ENCODE peak calls at places on chromosomes 1 and 21, in five cellular contexts. One of them, this sample, is unnamed.

GRCh38 chr1:248782311-248782887 is 26.8 kb upstream of the LYPD8 start:
- DNase-seq in lower lobe of right lung: no peak
- DNase-seq in left lung: no peak
- DNase-seq in GM23248: no peak
- DNase-seq in OCI-LY7: no peak
- DNase-seq in this sample: no peak

GRCh38 chr1:244952940-244953339 is 88.6 kb upstream of the HNRNPU start:
- DNase-seq in GM23248: no peak
- DNase-seq in lower lobe of right lung: no peak
- DNase-seq in left lung: no peak
- DNase-seq in OCI-LY7: no peak
- DNase-seq in this sample: peak

GRCh38 chr21:14088391-14088790 is 122.4 kb downstream of the LIPI start:
- DNase-seq in GM23248: no peak
- DNase-seq in lower lobe of right lung: no peak
- DNase-seq in left lung: no peak
- DNase-seq in OCI-LY7: no peak
- DNase-seq in this sample: no peak

GRCh38 chr1:47738560-47739182 is 258.5 kb downstream of the TRABD2B start:
- DNase-seq in lower lobe of right lung: no peak
- DNase-seq in OCI-LY7: no peak
- DNase-seq in GM23248: peak
- DNase-seq in left lung: no peak
- DNase-seq in this sample: peak

GRCh38 chr1:57013522-57013921 is 47.7 kb upstream of the C8B start:
- DNase-seq in OCI-LY7: no peak
- DNase-seq in lower lobe of right lung: no peak
- DNase-seq in GM23248: no peak
- DNase-seq in left lung: no peak
- DNase-seq in this sample: peak

GRCh38 chr1:22418852-22419480 is 32.7 kb upstream of the ZBTB40 start:
- DNase-seq in lower lobe of right lung: no peak
- DNase-seq in OCI-LY7: peak
- DNase-seq in GM23248: peak
- DNase-seq in left lung: no peak
- DNase-seq in this sample: no peak

GRCh38 chr1:223704921-223705878 is 7.1 kb upstream of the CAPN2 start:
- DNase-seq in OCI-LY7: no peak
- DNase-seq in lower lobe of right lung: no peak
- DNase-seq in left lung: no peak
- DNase-seq in GM23248: peak
- DNase-seq in this sample: no peak

GRCh38 chr1:31625561-31626272 is 8.2 kb downstream of the HCRTR1 start:
- DNase-seq in left lung: no peak
- DNase-seq in lower lobe of right lung: no peak
- DNase-seq in OCI-LY7: no peak
- DNase-seq in GM23248: peak
- DNase-seq in this sample: peak

GRCh38 chr1:91764471-91765115 is 121.4 kb downstream of the TGFBR3 start:
- DNase-seq in lower lobe of right lung: no peak
- DNase-seq in OCI-LY7: no peak
- DNase-seq in GM23248: no peak
- DNase-seq in left lung: no peak
- DNase-seq in this sample: no peak

GRCh38 chr1:28112388-28113311 is 24.2 kb upstream of the EYA3 start:
- DNase-seq in lower lobe of right lung: peak
- DNase-seq in left lung: no peak
- DNase-seq in OCI-LY7: peak
- DNase-seq in GM23248: peak
- DNase-seq in this sample: peak

GRCh38 chr1:209655832-209656231 is 3.6 kb upstream of the LAMB3 start:
- DNase-seq in lower lobe of right lung: no peak
- DNase-seq in left lung: no peak
- DNase-seq in OCI-LY7: no peak
- DNase-seq in GM23248: peak
- DNase-seq in this sample: peak

GRCh38 chr1:241639653-241640148 is 468 bp downstream of the CHML start:
- DNase-seq in lower lobe of right lung: peak
- DNase-seq in OCI-LY7: peak
- DNase-seq in left lung: peak
- DNase-seq in GM23248: peak
- DNase-seq in this sample: peak

GRCh38 chr1:6245869-6246496 is 2.0 kb downstream of the HES3 start:
- DNase-seq in lower lobe of right lung: no peak
- DNase-seq in GM23248: peak
- DNase-seq in OCI-LY7: peak
- DNase-seq in left lung: no peak
- DNase-seq in this sample: no peak
- H3K4me3 ChIP-seq in lower lobe of right lung: no peak
- H3K4me3 ChIP-seq in GM23248: no peak
- H3K4me3 ChIP-seq in OCI-LY7: no peak
- H3K4me3 ChIP-seq in left lung: no peak
- H3K4me3 ChIP-seq in this sample: peak

DNA sequence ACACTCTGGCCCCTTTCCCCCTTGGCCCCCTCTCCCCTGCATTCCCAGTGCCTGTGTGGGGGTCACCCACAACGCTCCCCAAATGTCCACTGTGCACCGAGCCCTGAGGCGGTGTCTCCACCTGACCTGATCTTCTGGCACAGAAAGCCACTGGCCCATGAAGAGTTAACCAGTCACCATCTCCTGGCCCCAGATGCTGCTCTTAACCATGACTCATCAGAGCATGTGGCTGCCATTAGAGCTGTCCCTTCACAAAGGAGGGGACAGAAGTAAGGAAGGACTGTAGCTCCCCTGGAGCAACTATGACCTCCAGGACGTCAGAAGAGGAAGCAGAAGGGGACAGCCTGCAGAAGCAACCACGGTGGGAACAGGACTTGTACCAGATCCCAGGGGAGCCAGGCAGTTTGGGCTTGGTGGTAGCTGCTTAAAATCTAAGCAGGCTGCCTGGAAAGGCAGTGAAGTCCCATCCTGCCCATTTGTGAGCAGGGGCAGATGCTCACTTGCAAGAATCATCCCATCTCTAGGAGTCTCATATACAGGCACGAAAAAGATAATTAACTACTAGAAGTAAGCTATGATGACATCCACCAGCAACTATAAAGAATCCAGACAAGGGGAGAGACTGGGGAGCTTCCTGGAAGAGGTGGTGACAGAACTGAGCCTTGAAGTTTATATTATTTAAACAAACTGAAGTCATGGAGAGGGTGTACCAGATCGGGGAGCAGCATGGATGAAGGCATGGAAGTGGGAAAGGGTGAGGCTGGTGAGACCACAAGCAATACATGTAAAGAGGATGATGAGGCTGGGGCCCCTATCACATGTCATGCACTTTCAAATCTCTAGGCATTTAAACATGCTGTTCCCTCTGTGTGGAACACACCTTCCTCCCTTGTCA is 1.1 kb upstream of the TTC39A start:
- DNase-seq in GM23248: peak
- DNase-seq in OCI-LY7: no peak
- DNase-seq in lower lobe of right lung: no peak
- DNase-seq in left lung: no peak
- DNase-seq in this sample: peak
- H3K4me3 ChIP-seq in GM23248: no peak
- H3K4me3 ChIP-seq in OCI-LY7: no peak
- H3K4me3 ChIP-seq in lower lobe of right lung: peak
- H3K4me3 ChIP-seq in left lung: no peak
- H3K4me3 ChIP-seq in this sample: no peak

DNA sequence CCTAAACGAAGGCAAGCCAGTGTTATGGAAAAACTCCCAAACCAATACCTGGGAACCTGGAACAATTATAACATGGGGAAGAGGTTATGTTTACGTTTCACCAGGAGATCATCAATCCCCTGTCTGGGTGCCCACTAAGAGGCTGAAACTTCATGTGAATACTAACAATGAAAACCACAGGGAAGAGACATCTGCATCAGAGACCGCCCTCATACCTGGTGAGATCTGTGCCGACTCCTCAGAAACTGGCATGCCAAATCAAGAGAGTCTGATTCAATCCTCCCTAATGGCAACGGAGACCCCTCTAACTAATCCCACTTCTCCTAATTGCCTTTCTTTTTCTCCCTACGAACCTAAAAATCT is 163.2 kb downstream of the IER5 start:
- DNase-seq in left lung: no peak
- DNase-seq in OCI-LY7: no peak
- DNase-seq in lower lobe of right lung: no peak
- DNase-seq in GM23248: no peak
- DNase-seq in this sample: no peak
- H3K4me3 ChIP-seq in left lung: no peak
- H3K4me3 ChIP-seq in OCI-LY7: no peak
- H3K4me3 ChIP-seq in lower lobe of right lung: no peak
- H3K4me3 ChIP-seq in GM23248: no peak
- H3K4me3 ChIP-seq in this sample: no peak

GRCh38 chr1:8397511-8397910 is 79.6 kb downstream of the SLC45A1 start:
- DNase-seq in GM23248: peak
- DNase-seq in OCI-LY7: peak
- DNase-seq in lower lobe of right lung: no peak
- DNase-seq in left lung: no peak
- DNase-seq in this sample: no peak
- H3K4me3 ChIP-seq in GM23248: peak
- H3K4me3 ChIP-seq in OCI-LY7: peak
- H3K4me3 ChIP-seq in lower lobe of right lung: no peak
- H3K4me3 ChIP-seq in left lung: no peak
- H3K4me3 ChIP-seq in this sample: no peak

GRCh38 chr1:222546548-222547259 is 1.2 kb downstream of the HHIPL2 start:
- DNase-seq in lower lobe of right lung: no peak
- DNase-seq in OCI-LY7: no peak
- DNase-seq in left lung: no peak
- DNase-seq in GM23248: peak
- DNase-seq in this sample: peak
- H3K4me3 ChIP-seq in lower lobe of right lung: no peak
- H3K4me3 ChIP-seq in OCI-LY7: no peak
- H3K4me3 ChIP-seq in left lung: no peak
- H3K4me3 ChIP-seq in GM23248: peak
- H3K4me3 ChIP-seq in this sample: no peak

DNA sequence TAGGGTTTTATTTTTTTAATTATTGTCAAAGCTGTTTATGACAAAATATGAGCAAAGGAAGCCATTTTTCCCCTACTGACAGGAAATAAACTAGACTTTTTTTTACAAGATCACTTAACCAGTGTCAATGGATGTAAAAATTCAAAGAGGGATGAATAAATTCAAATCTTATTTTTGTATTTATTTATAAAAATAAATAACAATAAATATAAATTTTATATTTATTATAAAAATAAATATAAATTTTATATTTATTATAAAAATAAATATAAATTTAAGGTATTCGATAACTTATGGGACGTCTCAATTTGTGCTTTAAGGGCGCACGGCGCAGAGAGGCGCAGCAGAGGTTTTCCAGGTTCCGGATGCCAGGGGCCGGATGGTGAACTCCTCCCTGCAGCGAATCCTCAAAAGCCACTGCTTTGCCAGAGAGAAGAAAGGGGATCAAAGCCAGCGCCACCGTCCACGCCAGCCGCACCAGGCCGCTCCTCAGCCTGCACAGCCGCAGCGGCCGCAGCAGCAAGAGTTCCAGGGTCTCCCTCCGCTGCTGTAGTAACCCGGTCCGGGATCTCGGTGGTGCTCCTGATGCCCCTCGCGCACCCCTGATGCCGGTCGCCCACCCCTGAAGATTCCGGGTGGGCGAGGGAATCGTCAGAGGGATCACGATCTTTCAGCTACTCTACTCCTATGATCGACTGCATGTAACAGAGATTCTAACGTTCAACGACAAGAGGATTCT is 28.6 kb upstream of the RLF start:
- DNase-seq in lower lobe of right lung: no peak
- DNase-seq in OCI-LY7: no peak
- DNase-seq in GM23248: peak
- DNase-seq in left lung: no peak
- DNase-seq in this sample: no peak
- H3K4me3 ChIP-seq in lower lobe of right lung: peak
- H3K4me3 ChIP-seq in OCI-LY7: no peak
- H3K4me3 ChIP-seq in GM23248: peak
- H3K4me3 ChIP-seq in left lung: no peak
- H3K4me3 ChIP-seq in this sample: no peak

GRCh38 chr1:10449731-10450130 is at the start of gene CORT:
- DNase-seq in lower lobe of right lung: no peak
- DNase-seq in GM23248: no peak
- DNase-seq in left lung: no peak
- DNase-seq in OCI-LY7: no peak
- DNase-seq in this sample: no peak

GRCh38 chr1:10446790-10447422 is 2.9 kb upstream of the CORT start:
- DNase-seq in OCI-LY7: no peak
- DNase-seq in left lung: no peak
- DNase-seq in lower lobe of right lung: no peak
- DNase-seq in GM23248: no peak
- DNase-seq in this sample: no peak

GRCh38 chr1:10456079-10456478 is 6.2 kb downstream of the CORT start:
- DNase-seq in lower lobe of right lung: no peak
- DNase-seq in OCI-LY7: no peak
- DNase-seq in left lung: no peak
- DNase-seq in GM23248: no peak
- DNase-seq in this sample: no peak

GRCh38 chr1:10450156-10450801 is 448 bp downstream of the CORT start:
- DNase-seq in lower lobe of right lung: no peak
- DNase-seq in left lung: no peak
- DNase-seq in OCI-LY7: no peak
- DNase-seq in GM23248: no peak
- DNase-seq in this sample: no peak

DNA sequence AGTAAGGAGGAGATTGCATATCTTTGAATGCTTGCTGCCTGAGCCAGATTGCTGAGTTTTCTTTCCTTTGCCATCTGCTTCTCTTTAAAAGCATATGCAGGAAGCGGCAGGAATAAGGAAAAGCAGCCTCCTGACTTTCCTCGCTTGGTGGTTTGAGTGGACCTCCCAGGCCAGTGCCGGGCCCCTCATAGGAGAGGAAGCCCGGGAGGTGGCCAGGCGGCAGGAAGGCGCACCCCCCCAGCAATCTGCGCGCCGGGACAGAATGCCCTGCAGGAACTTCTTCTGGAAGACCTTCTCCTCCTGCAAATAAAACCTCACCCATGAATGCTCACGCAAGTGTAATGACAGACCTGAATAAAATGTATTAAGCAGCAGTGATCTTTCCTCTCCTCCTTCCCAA is 1.5 kb downstream of the CORT start:
- DNase-seq in lower lobe of right lung: no peak
- DNase-seq in OCI-LY7: no peak
- DNase-seq in GM23248: peak
- DNase-seq in left lung: no peak
- DNase-seq in this sample: no peak
- H3K4me3 ChIP-seq in lower lobe of right lung: no peak
- H3K4me3 ChIP-seq in OCI-LY7: no peak
- H3K4me3 ChIP-seq in GM23248: peak
- H3K4me3 ChIP-seq in left lung: no peak
- H3K4me3 ChIP-seq in this sample: no peak

GRCh38 chr1:73824065-73824464 is 373.9 kb downstream of the LRRIQ3 start:
- DNase-seq in left lung: no peak
- DNase-seq in lower lobe of right lung: no peak
- DNase-seq in GM23248: no peak
- DNase-seq in OCI-LY7: no peak
- DNase-seq in this sample: peak
- H3K4me3 ChIP-seq in left lung: no peak
- H3K4me3 ChIP-seq in lower lobe of right lung: no peak
- H3K4me3 ChIP-seq in GM23248: no peak
- H3K4me3 ChIP-seq in OCI-LY7: no peak
- H3K4me3 ChIP-seq in this sample: no peak

GRCh38 chr1:152473887-152474537 is 36.6 kb upstream of the LCE5A start:
- DNase-seq in lower lobe of right lung: no peak
- DNase-seq in GM23248: peak
- DNase-seq in OCI-LY7: no peak
- DNase-seq in left lung: no peak
- DNase-seq in this sample: peak

GRCh38 chr1:152481869-152482664 is 28.5 kb upstream of the LCE5A start:
- DNase-seq in GM23248: no peak
- DNase-seq in OCI-LY7: no peak
- DNase-seq in lower lobe of right lung: no peak
- DNase-seq in left lung: no peak
- DNase-seq in this sample: no peak

GRCh38 chr1:152479792-152480595 is 30.6 kb upstream of the LCE5A start:
- DNase-seq in lower lobe of right lung: peak
- DNase-seq in OCI-LY7: peak
- DNase-seq in left lung: peak
- DNase-seq in GM23248: peak
- DNase-seq in this sample: no peak
- H3K4me3 ChIP-seq in lower lobe of right lung: no peak
- H3K4me3 ChIP-seq in OCI-LY7: no peak
- H3K4me3 ChIP-seq in left lung: no peak
- H3K4me3 ChIP-seq in GM23248: no peak
- H3K4me3 ChIP-seq in this sample: no peak

This sample was measured in bronchial epithelial cell.